ENCODE peak calls at places on chromosome 3, in nine cellular contexts. Q is AG04450, H is fibroblast of lung, L is tibial artery, Y is body of pancreas, J is stomach, N is tibial nerve, C is left lung, R is hepatocyte. F is an unnamed sample. For H3K27me3, the result is how much of the 10 kb centered on the place peaks cover.

GRCh38 chr3:30970183-30970582 is 75.7 kb upstream of the GADL1 start:
- DNase-seq in Q (no peak), N (no peak), R (no peak), Y (peak), H (no peak), L (no peak), J (no peak), C (no peak), F (no peak)

GRCh38 chr3:195909645-195910498 is 1.5 kb upstream of the TNK2 start:
- DNase-seq in C (peak), R (peak), N (peak), L (peak), H (peak), Q (no peak), Y (peak), J (peak), F (no peak)

GRCh38 chr3:172132159-172132586 is 92.8 kb downstream of the FNDC3B start:
- DNase-seq in Y (no peak), N (no peak), J (no peak), H (no peak), Q (no peak), C (no peak), L (no peak), R (no peak), F (no peak)

GRCh38 chr3:153625506-153625905 is 463.5 kb downstream of the RAP2B start:
- DNase-seq in Y (no peak), J (no peak), Q (no peak), L (no peak), C (no peak), N (no peak), H (peak), R (no peak), F (no peak)

GRCh38 chr3:142973217-142974009 is 9.9 kb upstream of the PAQR9 start:
- DNase-seq in J (no peak), C (no peak), Y (no peak), N (no peak), H (no peak), R (no peak), Q (no peak), L (no peak), F (no peak)

GRCh38 chr3:194203482-194204035 is 67.6 kb downstream of the HES1 start:
- DNase-seq in Y (no peak), R (no peak), H (no peak), C (no peak), L (no peak), J (no peak), Q (no peak), N (no peak), F (no peak)

GRCh38 chr3:136621628-136622027 is 130.6 kb downstream of the STAG1 start:
- DNase-seq in J (no peak), R (no peak), L (no peak), Y (no peak), N (no peak), Q (peak), C (no peak), H (peak), F (peak)

GRCh38 chr3:127524300-127524896 is 66.1 kb downstream of the TPRA1 start:
- DNase-seq in R (no peak), Q (no peak), N (no peak), L (no peak), H (no peak), Y (peak), J (no peak), C (no peak), F (no peak)

GRCh38 chr3:113639683-113640082 is 56.8 kb downstream of the USF3 start:
- DNase-seq in Y (no peak), H (no peak), R (no peak), Q (no peak), N (no peak), C (no peak), J (no peak), L (no peak), F (no peak)

GRCh38 chr3:73530030-73530411 is 94.7 kb downstream of the PDZRN3 start:
- DNase-seq in Q (no peak), C (no peak), H (peak), J (no peak), Y (no peak), L (no peak), R (no peak), N (no peak), F (peak)

GRCh38 chr3:113805249-113805648 is 33.3 kb upstream of the GRAMD1C start:
- DNase-seq in L (no peak), J (no peak), N (no peak), Y (no peak), Q (no peak), R (no peak), H (no peak), C (no peak), F (no peak)

GRCh38 chr3:171295502-171296373 is 164.5 kb downstream of the TNIK start:
- DNase-seq in L (no peak), C (no peak), N (no peak), H (no peak), Y (no peak), R (no peak), J (no peak), Q (no peak), F (no peak)

GRCh38 chr3:124299831-124300230 is 307.9 kb upstream of the ROPN1 start:
- DNase-seq in C (no peak), N (no peak), H (no peak), J (no peak), L (no peak), Y (no peak), R (no peak), Q (no peak), F (no peak)
- H3K27me3 ChIP-seq in C (under half), N (under half), H (under half), J (under half), L (under half), Y (under half), R (under half), Q (under half), F (under half)

DNA sequence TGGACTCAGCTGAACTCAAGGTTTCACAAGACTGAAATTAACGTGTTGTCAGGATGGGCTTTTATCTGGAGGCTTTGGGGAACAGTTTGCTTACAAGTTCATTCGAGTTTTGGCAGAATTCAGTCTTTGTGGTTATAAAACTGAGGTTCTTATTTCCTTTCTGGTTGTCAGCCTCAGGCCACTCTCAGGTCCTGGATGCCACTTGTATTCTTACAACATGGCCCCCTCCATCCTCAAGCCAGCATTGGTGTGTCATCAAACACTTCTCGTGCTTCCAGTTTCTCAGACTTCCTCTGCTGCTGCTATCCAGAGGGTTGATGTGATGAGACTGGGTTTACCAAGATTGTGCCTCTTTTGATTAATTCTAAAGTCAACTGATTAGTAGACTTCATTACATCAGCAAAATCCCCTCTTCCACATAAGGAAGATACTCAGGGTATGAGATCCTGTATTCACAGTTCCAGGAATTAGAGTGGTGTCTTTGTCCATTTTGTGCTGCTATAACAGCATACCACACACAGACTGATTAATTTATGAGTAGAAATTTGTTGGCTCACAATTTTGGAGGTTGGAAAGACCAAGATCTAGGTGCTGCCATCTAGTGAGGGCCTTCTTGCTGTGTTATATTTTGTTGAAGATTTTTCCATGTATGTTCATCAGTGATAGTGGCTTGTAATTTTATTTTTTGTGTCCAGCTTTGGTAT is 10.9 kb downstream of the LRCH3 start:
- DNase-seq in H (peak), C (no peak), N (no peak), Y (no peak), Q (no peak), J (no peak), L (no peak), R (no peak), F (peak)
- TF ChIP-seq CTCF in H (peak), C (no peak), N (no peak), Y (peak), Q (peak), J (no peak), L (peak), R (no peak), F (peak)

GRCh38 chr3:181723568-181724431 is 12.1 kb downstream of the SOX2 start:
- DNase-seq in Y (no peak), C (no peak), H (no peak), J (no peak), N (no peak), L (no peak), R (no peak), Q (no peak), F (no peak)
- H3K27me3 ChIP-seq in Y (half or more), C (half or more), H (half or more), J (half or more), N (under half), L (half or more), R (half or more), Q (half or more), F (under half)

DNA sequence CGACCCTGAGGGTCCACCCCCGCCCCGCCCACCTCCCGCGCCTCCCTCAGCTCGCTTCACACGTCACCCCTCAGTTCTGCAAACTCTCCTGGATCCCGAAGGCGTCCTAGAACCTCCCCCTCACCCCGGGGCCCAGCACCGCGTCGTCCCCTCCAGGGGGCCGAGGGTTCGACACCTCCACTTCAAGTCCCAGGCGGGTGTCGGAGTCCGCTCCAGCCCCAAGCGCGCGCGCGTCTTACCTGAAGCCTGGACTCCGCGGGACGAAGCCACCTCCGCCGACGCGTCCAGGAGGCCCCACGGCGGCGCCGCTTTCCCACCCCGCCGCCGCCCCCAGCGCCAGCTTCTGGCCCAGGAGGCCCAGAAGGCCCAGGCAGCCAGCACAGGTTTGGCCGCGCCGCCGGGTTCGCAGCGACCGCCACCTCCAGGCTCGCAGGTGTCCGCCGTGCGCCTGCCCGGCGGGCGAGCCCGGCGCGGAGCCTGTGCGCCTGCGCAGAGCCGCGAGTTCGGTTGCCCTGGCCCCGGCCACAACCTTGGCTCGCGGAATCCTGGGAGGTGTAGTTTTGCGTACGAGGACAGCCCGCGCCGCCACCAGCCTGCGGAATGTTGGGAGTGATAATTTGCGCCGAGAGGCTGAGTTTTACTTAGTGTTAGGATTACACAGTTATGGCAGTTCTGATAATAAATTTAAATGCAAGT is at the start of gene POMGNT2:
- DNase-seq in J (peak), R (peak), Y (peak), H (peak), L (peak), Q (peak), N (peak), C (peak), F (peak)
- TF ChIP-seq CTCF in J (no peak), R (no peak), Y (peak), H (no peak), L (no peak), Q (no peak), N (peak), C (no peak), F (no peak)

DNA sequence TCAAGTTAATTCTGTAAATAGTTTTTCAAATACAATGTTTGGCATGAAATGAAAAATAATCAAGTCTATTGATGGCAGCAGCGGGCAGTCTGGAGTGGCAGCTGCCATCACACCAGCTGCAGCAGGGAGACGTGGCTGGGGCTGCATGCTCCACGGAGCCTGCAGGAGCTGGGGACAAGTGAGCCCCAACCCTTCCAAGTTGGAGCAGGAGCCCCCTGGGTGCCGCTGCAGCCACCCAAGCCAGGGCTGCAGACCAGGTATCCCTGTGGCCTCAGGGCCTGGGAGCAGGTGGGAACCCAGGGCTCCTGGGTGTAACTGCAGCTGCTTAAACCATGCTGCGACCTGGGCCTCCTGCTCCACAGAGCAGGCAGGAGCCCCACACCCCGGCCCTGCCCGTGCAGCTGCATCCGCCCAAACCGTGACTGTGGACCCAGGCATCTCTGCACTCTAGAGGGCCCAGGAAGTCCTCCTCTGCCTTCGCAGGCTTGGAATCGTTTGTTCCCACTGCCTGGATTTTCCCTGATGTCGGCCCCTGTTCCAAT is 257.4 kb downstream of the PLOD2 start:
- DNase-seq in H (no peak), Y (no peak), C (no peak), N (no peak), R (no peak), J (no peak), L (no peak), Q (no peak), F (no peak)
- H3K27me3 ChIP-seq in H (under half), Y (under half), C (under half), N (under half), R (under half), J (under half), L (under half), Q (under half), F (under half)